ENCODE peak calls at places on chromosomes 12 and 14, in six cellular contexts. U is IMR-90; Q is HFF-Myc; P is dermis blood vessel endothelial cell; Y is stimulated activated CD4-positive, alpha-beta T cell treated with anti-CD3 and anti-CD28 coated beads, TNF-alpha, amount 100 ng/mL, for 24 hours; R is MCF 10A. A is an unnamed sample.

GRCh38 chr12:1836854-1837411 is 16.6 kb downstream of the LRTM2 start:
- DNase-seq in U (no peak), Q (no peak), P (no peak), Y (no peak), R (no peak), A (no peak)

GRCh38 chr14:46250113-46250703 is 401.4 kb downstream of the RPL10L start:
- DNase-seq in U (no peak), Q (peak), P (peak), Y (no peak), R (peak), A (no peak)

GRCh38 chr14:61417141-61417540 is 95.8 kb downstream of the PRKCH start:
- DNase-seq in U (no peak), Q (no peak), P (no peak), Y (no peak), R (no peak), A (no peak)

GRCh38 chr14:102314242-102315011 is 5.1 kb upstream of the ZNF839 start:
- DNase-seq in U (peak), Q (no peak), P (peak), Y (peak), R (peak), A (peak)

GRCh38 chr14:61151276-61151675 is 129.9 kb downstream of the TMEM30B start:
- DNase-seq in U (peak), Q (no peak), P (no peak), Y (no peak), R (peak), A (no peak)

GRCh38 chr12:30753233-30753632 is 1.5 kb downstream of the CAPRIN2 start:
- DNase-seq in U (peak), Q (no peak), P (peak), Y (no peak), R (peak), A (no peak)

GRCh38 chr14:104978774-104979691 is 859 bp upstream of the AHNAK2 start:
- DNase-seq in U (no peak), Q (no peak), P (no peak), Y (no peak), R (no peak), A (no peak)

GRCh38 chr14:68978550-68978911 is 571 bp downstream of the ACTN1 start:
- DNase-seq in U (no peak), Q (no peak), P (peak), Y (no peak), R (peak), A (peak)

GRCh38 chr14:22452330-22452729 is 136.7 kb downstream of the DAD1 start:
- DNase-seq in U (no peak), Q (no peak), P (no peak), Y (no peak), R (no peak), A (no peak)

GRCh38 chr12:65879878-65880277 is 55.6 kb downstream of the HMGA2 start:
- DNase-seq in U (peak), Q (no peak), P (no peak), Y (no peak), R (peak), A (no peak)

GRCh38 chr12:74538491-74539258 is 1.0 kb downstream of the ATXN7L3B start:
- DNase-seq in U (no peak), Q (no peak), P (peak), Y (no peak), R (peak), A (no peak)

GRCh38 chr12:12265571-12266388 is 1.1 kb downstream of the LRP6 start:
- DNase-seq in U (peak), Q (no peak), P (peak), Y (no peak), R (peak), A (no peak)

GRCh38 chr12:121786441-121786825 is 7.1 kb downstream of the RHOF start:
- DNase-seq in U (peak), Q (peak), P (peak), Y (no peak), R (peak), A (peak)

GRCh38 chr12:49903700-49904423 is at the start of gene FAIM2:
- DNase-seq in U (peak), Q (no peak), P (peak), Y (peak), R (no peak), A (no peak)

GRCh38 chr12:93318720-93319522 is 58.8 kb upstream of the NUDT4 start:
- DNase-seq in U (no peak), Q (no peak), P (no peak), Y (no peak), R (no peak), A (no peak)

GRCh38 chr12:65695077-65695865 is 129.0 kb upstream of the HMGA2 start:
- DNase-seq in U (peak), Q (peak), P (peak), Y (no peak), R (peak), A (peak)

GRCh38 chr12:12779529-12779928 is 5.9 kb upstream of the APOLD1 start:
- DNase-seq in U (peak), Q (peak), P (peak), Y (no peak), R (peak), A (no peak)

GRCh38 chr12:49190317-49190716 is 1.4 kb upstream of the TUBA1A start:
- DNase-seq in U (no peak), Q (no peak), P (no peak), Y (no peak), R (no peak), A (no peak)

GRCh38 chr12:11174022-11174421 is 3.0 kb downstream of the SMIM10L1 start:
- DNase-seq in U (peak), Q (no peak), P (peak), Y (no peak), R (no peak), A (no peak)

GRCh38 chr12:26402648-26403047 is 207.3 kb downstream of the SSPN start:
- DNase-seq in U (no peak), Q (no peak), P (peak), Y (no peak), R (peak), A (peak)

GRCh38 chr12:54364413-54364812 is at the start of gene GPR84:
- DNase-seq in U (no peak), Q (no peak), P (no peak), Y (no peak), R (no peak), A (no peak)

GRCh38 chr12:28966049-28966778 is 182.9 kb upstream of the FAR2 start:
- DNase-seq in U (peak), Q (no peak), P (peak), Y (no peak), R (peak), A (peak)

GRCh38 chr12:71476513-71476912 is 36.9 kb downstream of the LGR5 start:
- DNase-seq in U (peak), Q (no peak), P (no peak), Y (no peak), R (peak), A (no peak)

GRCh38 chr14:55556929-55557623 is 22.9 kb upstream of the KTN1 start:
- DNase-seq in U (peak), Q (peak), P (peak), Y (no peak), R (peak), A (peak)

GRCh38 chr14:92780444-92780843 is 13.7 kb upstream of the GOLGA5 start:
- DNase-seq in U (peak), Q (peak), P (no peak), Y (no peak), R (peak), A (no peak)

GRCh38 chr12:107485731-107486130 is 199.9 kb upstream of the PWP1 start:
- DNase-seq in U (peak), Q (no peak), P (no peak), Y (no peak), R (no peak), A (no peak)

GRCh38 chr12:60630796-60631195 is 1035.0 kb downstream of the SLC16A7 start:
- DNase-seq in U (no peak), Q (no peak), P (no peak), Y (no peak), R (no peak), A (no peak)

GRCh38 chr12:91139981-91140659 is 28.8 kb upstream of the LUM start:
- DNase-seq in U (peak), Q (peak), P (no peak), Y (no peak), R (peak), A (no peak)

GRCh38 chr14:78335531-78335930 is 165.4 kb downstream of the NRXN3 start:
- DNase-seq in U (no peak), Q (no peak), P (no peak), Y (no peak), R (no peak), A (no peak)